ENCODE peak calls at places on chromosomes 3 and 15, in six cellular contexts. W is ovary, H is choroid plexus epithelial cell, F is fibroblast of lung, O is epithelial cell of esophagus, C is cardiac muscle cell. E is an unnamed sample.

GRCh38 chr3:197406266-197406665 is 107.9 kb upstream of the DLG1 start:
- DNase-seq in W (peak), H (no peak), F (peak), O (no peak), C (no peak), E (no peak)

GRCh38 chr3:126926684-126927404 is 56.1 kb upstream of the PLXNA1 start:
- DNase-seq in W (peak), H (peak), F (peak), O (peak), C (no peak), E (peak)

GRCh38 chr3:130457681-130458080 is 59.3 kb upstream of the COL6A6 start:
- DNase-seq in W (no peak), H (no peak), F (no peak), O (no peak), C (peak), E (no peak)

GRCh38 chr3:38829404-38829803 is 13.4 kb upstream of the SCN10A start:
- DNase-seq in W (no peak), H (peak), F (peak), O (peak), C (no peak), E (peak)

GRCh38 chr3:49500408-49501257 is 30.6 kb downstream of the DAG1 start:
- DNase-seq in W (no peak), H (peak), F (peak), O (peak), C (no peak), E (peak)

GRCh38 chr15:93515256-93516044 is 426.4 kb upstream of the RGMA start:
- DNase-seq in W (no peak), H (no peak), F (no peak), O (no peak), C (no peak), E (peak)

GRCh38 chr3:84904819-84905555 is 53.8 kb upstream of the CADM2 start:
- DNase-seq in W (no peak), H (no peak), F (no peak), O (no peak), C (no peak), E (no peak)

GRCh38 chr3:110478377-110479054 is 593.1 kb upstream of the NECTIN3 start:
- DNase-seq in W (no peak), H (no peak), F (no peak), O (no peak), C (no peak), E (no peak)

GRCh38 chr3:128122013-128122412 is 1.6 kb downstream of the RUVBL1 start:
- DNase-seq in W (no peak), H (no peak), F (no peak), O (no peak), C (no peak), E (no peak)

GRCh38 chr3:73805435-73805834 is 180.7 kb upstream of the PDZRN3 start:
- DNase-seq in W (no peak), H (no peak), F (peak), O (no peak), C (no peak), E (peak)

GRCh38 chr3:194269610-194270145 is 81.5 kb downstream of the CPN2 start:
- DNase-seq in W (peak), H (peak), F (peak), O (no peak), C (no peak), E (peak)

GRCh38 chr3:44104668-44105321 is 136.9 kb upstream of the TOPAZ1 start:
- DNase-seq in W (no peak), H (peak), F (peak), O (peak), C (no peak), E (peak)

GRCh38 chr3:41073190-41073589 is 126.1 kb upstream of the CTNNB1 start:
- DNase-seq in W (no peak), H (peak), F (no peak), O (peak), C (no peak), E (peak)

GRCh38 chr3:29346828-29347227 is 66.0 kb downstream of the RBMS3 start:
- DNase-seq in W (no peak), H (peak), F (peak), O (no peak), C (no peak), E (peak)

GRCh38 chr3:171134170-171134569 is 107.7 kb upstream of the SLC2A2 start:
- DNase-seq in W (no peak), H (no peak), F (no peak), O (peak), C (no peak), E (peak)

GRCh38 chr15:67194171-67195114 is 60.0 kb downstream of the AAGAB start:
- DNase-seq in W (peak), H (peak), F (no peak), O (no peak), C (no peak), E (peak)

GRCh38 chr3:45914362-45915077 is 28.2 kb downstream of the CCR9 start:
- DNase-seq in W (no peak), H (no peak), F (no peak), O (no peak), C (no peak), E (no peak)

DNA sequence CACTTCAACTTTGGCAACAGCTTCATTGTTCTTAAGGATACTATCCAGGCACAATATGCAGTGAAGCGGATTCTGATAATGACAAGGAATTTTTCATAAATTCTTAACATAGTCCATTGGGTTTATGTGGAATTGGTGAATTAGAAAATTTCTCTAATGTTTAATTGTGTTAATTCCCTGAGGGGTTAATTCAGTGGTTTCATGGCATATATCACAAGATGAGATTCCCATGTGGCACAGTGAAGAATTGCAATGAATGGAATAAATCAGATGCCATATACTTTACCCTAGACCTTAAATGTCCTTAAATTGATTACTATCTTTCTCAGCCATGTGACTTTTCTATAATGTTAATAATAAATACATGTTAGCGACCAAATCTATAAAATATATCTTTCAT is 1244.1 kb downstream of the ROBO2 start:
- DNase-seq in W (no peak), H (no peak), F (no peak), O (no peak), C (no peak), E (no peak)
- TF ChIP-seq CTCF in W (no peak), H (no peak), F (no peak), O (no peak), C (no peak), E (no peak)

GRCh38 chr3:56764184-56764583 is 37.6 kb downstream of the ARHGEF3 start:
- DNase-seq in W (no peak), H (no peak), F (no peak), O (no peak), C (no peak), E (no peak)

GRCh38 chr3:56762718-56763117 is 39.0 kb downstream of the ARHGEF3 start:
- DNase-seq in W (no peak), H (no peak), F (no peak), O (no peak), C (no peak), E (no peak)

GRCh38 chr3:56761887-56762605 is 39.7 kb downstream of the ARHGEF3 start:
- DNase-seq in W (no peak), H (no peak), F (no peak), O (no peak), C (no peak), E (peak)

GRCh38 chr3:56763233-56763632 is 38.5 kb downstream of the ARHGEF3 start:
- DNase-seq in W (no peak), H (no peak), F (no peak), O (no peak), C (no peak), E (no peak)

GRCh38 chr3:56764904-56765445 is 36.8 kb downstream of the ARHGEF3 start:
- DNase-seq in W (no peak), H (no peak), F (no peak), O (no peak), C (no peak), E (no peak)
- H3K4me3 ChIP-seq in W (no peak), H (no peak), F (no peak), O (no peak), C (no peak), E (no peak)

GRCh38 chr15:55627730-55628368 is 39.7 kb upstream of the PYGO1 start:
- DNase-seq in W (no peak), H (peak), F (peak), O (peak), C (no peak), E (peak)
- TF ChIP-seq CTCF in W (no peak), H (peak), F (peak), O (no peak), C (peak), E (no peak)

DNA sequence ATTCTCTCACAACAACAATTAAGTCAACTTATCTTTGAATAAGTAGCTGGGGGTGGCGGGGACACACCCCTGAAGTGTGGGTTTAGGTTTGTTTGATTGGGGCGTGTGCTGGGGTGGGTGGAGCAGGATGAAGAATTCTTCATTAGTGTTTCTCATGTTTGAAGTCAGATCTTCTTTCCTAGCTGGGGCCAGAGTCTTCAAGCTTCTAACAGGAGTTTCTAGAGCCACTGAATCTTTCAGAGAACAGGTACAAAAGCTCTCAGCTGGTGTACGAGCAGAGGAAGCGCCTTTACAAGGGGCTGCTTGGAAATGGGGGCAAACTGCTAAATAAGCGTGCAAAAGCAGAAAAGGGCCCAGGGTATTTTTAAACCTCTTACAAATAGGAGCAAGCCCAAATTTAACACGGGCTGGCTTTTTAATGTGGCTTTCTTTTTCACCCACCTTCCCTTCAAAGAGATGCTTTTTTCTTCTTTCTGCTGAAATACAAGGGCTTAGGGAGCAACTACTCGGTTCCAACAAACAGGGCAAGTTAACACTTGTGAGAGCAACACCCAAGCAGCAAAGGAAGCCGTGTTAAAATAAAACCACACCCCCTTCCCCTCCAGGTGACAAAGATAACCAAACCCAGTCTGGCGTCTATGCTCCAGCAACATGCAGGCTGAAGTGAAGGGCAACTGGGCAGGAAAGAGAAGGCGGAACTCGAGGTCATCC is 86.9 kb upstream of the RASGRP1 start:
- DNase-seq in W (no peak), H (no peak), F (no peak), O (peak), C (no peak), E (no peak)
- H3K4me3 ChIP-seq in W (no peak), H (no peak), F (no peak), O (no peak), C (no peak), E (no peak)

DNA sequence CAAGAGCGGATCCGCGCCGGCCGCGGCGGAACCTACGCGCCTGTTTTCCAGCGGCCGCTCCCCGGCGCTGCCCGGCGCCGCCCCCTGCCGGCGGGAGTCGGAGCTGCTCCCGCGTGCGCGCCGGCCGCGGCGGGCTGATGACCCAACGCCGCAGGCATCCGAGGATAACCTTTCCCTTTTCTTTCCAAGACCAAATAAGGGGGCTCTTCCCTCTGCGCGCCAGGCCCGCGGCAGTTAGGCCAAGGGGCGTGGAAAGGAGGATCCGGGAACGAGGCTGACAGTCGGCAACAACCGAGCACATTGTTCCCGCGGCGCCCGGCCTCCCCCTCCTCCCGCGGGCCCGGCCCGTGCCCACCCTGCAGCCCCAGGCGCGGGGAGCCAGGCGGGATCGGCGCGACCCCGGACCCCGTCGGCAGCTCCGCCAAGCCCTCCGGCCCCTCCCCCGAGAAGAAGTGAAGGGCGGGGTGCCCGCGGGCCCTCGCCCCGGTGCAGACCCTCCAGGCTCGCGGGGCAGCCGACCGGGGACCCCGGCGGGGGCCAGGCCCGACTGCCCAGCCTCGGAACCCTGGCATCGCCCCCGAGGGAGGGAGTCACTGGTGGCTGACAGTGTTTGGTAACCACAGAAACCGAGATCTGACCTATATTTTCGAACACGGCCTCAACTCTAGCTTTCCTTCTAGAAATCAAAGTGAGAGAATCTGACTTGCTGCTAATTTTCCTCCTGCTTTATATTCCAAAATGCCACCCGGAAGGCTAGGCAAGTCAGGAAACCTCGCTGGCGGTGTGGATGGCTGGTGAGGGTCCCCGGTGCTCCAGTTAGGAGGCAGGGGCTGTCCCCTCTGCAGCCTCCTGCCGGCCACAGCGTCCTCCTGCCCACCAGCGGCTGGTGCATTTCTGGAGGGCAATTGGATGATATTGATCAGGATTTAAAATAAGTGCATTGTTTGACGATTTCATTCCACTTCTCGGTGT is 45.6 kb upstream of the SYNM start:
- DNase-seq in W (peak), H (peak), F (peak), O (peak), C (peak), E (peak)
- TF ChIP-seq CTCF in W (peak), H (peak), F (peak), O (peak), C (peak), E (peak)

DNA sequence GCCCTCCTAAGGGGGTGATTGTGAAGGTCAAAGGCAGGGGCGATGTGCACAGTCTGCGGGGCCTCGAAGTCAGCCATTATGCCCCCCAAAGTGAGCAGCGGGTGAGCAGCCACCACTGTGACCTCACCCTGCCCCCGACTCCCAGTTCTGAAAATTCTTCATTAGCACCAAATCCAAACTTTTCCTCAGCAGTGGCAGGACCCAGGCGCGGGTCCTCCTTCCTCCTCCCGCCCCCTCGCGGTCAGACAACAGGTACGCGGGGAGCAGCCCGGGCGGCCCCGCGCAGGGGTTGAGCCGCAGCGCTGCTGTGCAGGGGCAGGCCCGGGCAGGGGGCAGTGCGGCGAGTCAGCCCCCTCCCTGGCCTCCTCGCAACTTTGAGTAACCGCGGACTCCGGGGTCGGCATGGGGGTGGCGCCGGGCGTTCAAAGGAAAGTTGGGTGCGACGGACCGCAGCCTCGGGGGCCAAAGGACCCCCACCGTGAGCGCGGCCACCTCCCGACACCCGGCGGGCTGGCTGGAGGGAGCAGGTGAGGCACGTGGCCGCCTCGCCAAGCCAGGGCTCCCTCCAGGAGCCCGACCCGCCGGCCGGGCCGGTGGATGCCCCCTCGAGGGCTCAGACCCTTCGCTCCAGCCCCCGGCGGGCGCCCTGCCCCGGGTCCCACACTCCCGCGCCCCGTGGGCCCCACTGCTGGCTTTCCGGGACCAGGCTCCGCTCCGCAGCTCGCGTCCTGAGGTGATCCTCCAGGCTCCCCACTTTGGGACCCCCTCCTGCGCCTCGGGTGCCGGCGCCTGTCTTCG is 49.4 kb upstream of the CCDC174 start:
- DNase-seq in W (no peak), H (no peak), F (no peak), O (no peak), C (no peak), E (no peak)
- H3K4me3 ChIP-seq in W (peak), H (no peak), F (no peak), O (peak), C (peak), E (no peak)

GRCh38 chr3:34017757-34018156 is 219.3 kb downstream of the PDCD6IP start:
- DNase-seq in W (no peak), H (no peak), F (no peak), O (no peak), C (no peak), E (no peak)

GRCh38 chr3:34012102-34012461 is 213.7 kb downstream of the PDCD6IP start:
- DNase-seq in W (no peak), H (peak), F (peak), O (peak), C (no peak), E (peak)

GRCh38 chr3:34016925-34017592 is 218.6 kb downstream of the PDCD6IP start:
- DNase-seq in W (no peak), H (no peak), F (no peak), O (peak), C (no peak), E (no peak)

GRCh38 chr3:34013818-34014576 is 215.6 kb downstream of the PDCD6IP start:
- DNase-seq in W (no peak), H (no peak), F (no peak), O (no peak), C (no peak), E (no peak)

GRCh38 chr3:34015204-34016142 is 217.0 kb downstream of the PDCD6IP start:
- DNase-seq in W (no peak), H (peak), F (peak), O (no peak), C (peak), E (peak)
- TF ChIP-seq CTCF in W (no peak), H (peak), F (peak), O (no peak), C (peak), E (peak)

GRCh38 chr3:195441476-195441970 is 1.3 kb downstream of the ACAP2 start:
- DNase-seq in W (no peak), H (no peak), F (no peak), O (no peak), C (no peak), E (no peak)

GRCh38 chr3:195438371-195438770 is 4.4 kb downstream of the ACAP2 start:
- DNase-seq in W (no peak), H (no peak), F (no peak), O (peak), C (no peak), E (no peak)

GRCh38 chr3:195441051-195441450 is 1.8 kb downstream of the ACAP2 start:
- DNase-seq in W (no peak), H (peak), F (no peak), O (no peak), C (no peak), E (peak)

GRCh38 chr3:195441971-195442572 is 748 bp downstream of the ACAP2 start:
- DNase-seq in W (peak), H (peak), F (peak), O (peak), C (peak), E (peak)

DNA sequence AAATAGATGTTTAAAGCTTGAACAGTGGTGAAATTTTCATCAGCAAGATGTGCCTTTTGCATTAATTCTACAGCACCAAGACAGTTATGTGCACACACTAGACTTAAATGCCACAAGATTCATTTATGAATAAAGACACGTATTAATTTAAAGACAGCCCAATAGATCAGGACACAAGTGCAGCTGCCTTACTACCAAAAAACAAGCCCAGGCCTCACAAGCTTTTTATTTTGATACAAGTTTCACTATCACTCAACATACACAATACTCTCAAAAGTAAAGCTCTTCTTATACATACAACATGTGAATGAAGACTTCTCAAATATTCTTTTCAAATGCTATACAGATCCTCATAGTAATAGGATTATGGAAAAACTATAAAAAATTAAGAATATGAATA is 2.4 kb downstream of the ACAP2 start:
- DNase-seq in W (no peak), H (no peak), F (no peak), O (no peak), C (no peak), E (no peak)
- H3K4me3 ChIP-seq in W (no peak), H (peak), F (no peak), O (no peak), C (no peak), E (no peak)

GRCh38 chr3:46953265-46954010 is 23.1 kb downstream of the CCDC12 start:
- DNase-seq in W (no peak), H (no peak), F (no peak), O (no peak), C (no peak), E (no peak)
- TF ChIP-seq CTCF in W (no peak), H (no peak), F (no peak), O (no peak), C (no peak), E (no peak)

E was measured in fibroblast of mammary gland.